ENCODE peak calls at places on chromosomes 1 and 21, in seven cellular contexts. N, M, S, R, P, U and G are unnamed samples.

GRCh38 chr1:209609403-209610377 is 26.2 kb downstream of the CAMK1G start:
- DNase-seq in N (no peak), S (no peak), M (no peak), R (no peak), U (no peak), P (no peak), G (no peak)

GRCh38 chr1:87598429-87598828 is 269.7 kb downstream of the LMO4 start:
- DNase-seq in M (peak; percentile 26), U (no peak), R (no peak), S (no peak), P (no peak), N (no peak), G (peak; percentile 18)

GRCh38 chr1:6373961-6374720 is 19.4 kb downstream of the ACOT7 start:
- DNase-seq in P (no peak), R (no peak), S (no peak), M (no peak), N (no peak), U (no peak), G (no peak)

GRCh38 chr1:3903141-3904005 is 3.3 kb upstream of the C1orf174 start:
- DNase-seq in R (no peak), P (no peak), M (peak; percentile 19), N (peak; percentile 50), S (peak; percentile 4), U (no peak), G (peak; percentile 25)

GRCh38 chr21:43881283-43881682 is 16.3 kb downstream of the AGPAT3 start:
- DNase-seq in S (no peak), M (no peak), U (no peak), N (no peak), R (no peak), P (no peak), G (no peak)

GRCh38 chr1:215263636-215264035 is 181.1 kb downstream of the KCNK2 start:
- DNase-seq in U (no peak), S (no peak), M (no peak), P (no peak), R (no peak), N (no peak), G (no peak)

GRCh38 chr1:54850737-54851136 is 36.3 kb downstream of the DHCR24 start:
- DNase-seq in S (peak; percentile 93), U (peak; percentile 98), N (no peak), M (peak; percentile 86), R (no peak), P (peak; percentile 61), G (no peak)

GRCh38 chr1:202807926-202808757 is at the start of gene KDM5B:
- DNase-seq in P (peak; percentile 31), N (peak; percentile 90), R (no peak), S (peak; percentile 78), U (peak; percentile 49), M (peak; percentile 84), G (peak; percentile 59)

GRCh38 chr1:89607156-89607555 is 25.8 kb upstream of the LRRC8C start:
- DNase-seq in R (no peak), P (no peak), N (no peak), U (no peak), M (no peak), S (no peak), G (peak; percentile 62)

GRCh38 chr1:25541889-25542658 is 1.3 kb upstream of the LDLRAP1 start:
- DNase-seq in S (no peak), P (no peak), U (no peak), N (no peak), R (no peak), M (no peak), G (no peak)

GRCh38 chr21:20729376-20729775 is 268.8 kb upstream of the NCAM2 start:
- DNase-seq in N (no peak), S (peak; percentile 34), U (no peak), P (no peak), R (no peak), M (no peak), G (no peak)

GRCh38 chr1:16719571-16720402 is 20.5 kb upstream of the RNU1-4 start:
- DNase-seq in P (no peak), M (no peak), R (peak; percentile 87), N (peak; percentile 64), S (no peak), U (no peak), G (peak; percentile 42)

GRCh38 chr1:226688852-226689251 is 50.2 kb downstream of the ITPKB start:
- DNase-seq in N (no peak), S (no peak), R (no peak), P (no peak), M (no peak), U (no peak), G (no peak)

GRCh38 chr1:193019442-193020026 is 39.6 kb downstream of the UCHL5 start:
- DNase-seq in N (no peak), M (peak; percentile 61), S (peak; percentile 73), R (no peak), U (peak; percentile 40), P (peak; percentile 51), G (peak; percentile 49)

GRCh38 chr1:206839857-206840256 is 25.6 kb upstream of the IL20 start:
- DNase-seq in S (peak; percentile 46), M (no peak), R (no peak), P (peak; percentile 26), N (no peak), U (peak; percentile 56), G (no peak)

GRCh38 chr1:97190326-97190725 is 468.7 kb downstream of the PTBP2 start:
- DNase-seq in U (no peak), R (no peak), N (no peak), P (peak; percentile 15), M (no peak), S (peak; percentile 59), G (no peak)

GRCh38 chr21:23155281-23155680 is 2157.1 kb downstream of the NCAM2 start:
- DNase-seq in R (no peak), N (no peak), U (no peak), S (no peak), P (no peak), M (no peak), G (no peak)

GRCh38 chr21:23162213-23162946 is 2164.2 kb downstream of the NCAM2 start:
- DNase-seq in P (no peak), M (no peak), U (no peak), R (no peak), N (no peak), S (no peak), G (no peak)

GRCh38 chr21:23160914-23161313 is 2162.7 kb downstream of the NCAM2 start:
- DNase-seq in R (no peak), S (no peak), M (no peak), N (no peak), U (no peak), P (no peak), G (no peak)
- H3K4me3 ChIP-seq in R (no peak overlapping the region), S (no peak overlapping the region), M (no peak overlapping the region), N (no peak overlapping the region), U (no peak overlapping the region), P (no peak overlapping the region), G (no peak overlapping the region)

GRCh38 chr1:213989740-213990472 is 2.1 kb downstream of the PROX1 start:
- DNase-seq in S (no peak), U (no peak), N (no peak), R (no peak), P (no peak), M (no peak), G (no peak)
- H3K4me3 ChIP-seq in S (peak overlapping the region; percentile 64), U (no peak overlapping the region), N (peak overlapping the region; percentile 63), R (no peak overlapping the region), P (peak overlapping the region; percentile 76), M (no peak overlapping the region), G (no peak overlapping the region)

DNA sequence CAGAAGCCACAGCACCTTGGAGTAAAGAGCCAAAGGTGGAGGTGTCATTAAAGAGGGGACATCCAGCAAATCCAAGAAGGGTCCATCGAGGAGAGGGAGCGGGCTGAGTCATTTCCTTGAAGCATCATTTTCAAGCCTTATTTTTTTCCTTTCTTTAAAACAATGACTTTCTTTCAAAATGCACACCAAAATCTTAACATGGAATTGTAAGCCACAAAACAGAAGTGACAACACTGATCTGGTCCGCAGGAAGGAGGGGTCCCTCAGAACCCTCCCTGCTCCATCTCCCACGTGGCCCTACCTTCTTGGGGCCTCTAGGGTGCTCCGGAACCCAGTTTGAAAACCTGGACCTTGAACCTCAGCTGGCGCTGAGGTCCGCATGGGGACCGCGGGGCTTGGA is 14.8 kb downstream of the DHRS3 start:
- DNase-seq in M (no peak), S (no peak), U (no peak), P (no peak), R (no peak), N (no peak), G (no peak)
- H3K4me3 ChIP-seq in M (no peak overlapping the region), S (no peak overlapping the region), U (no peak overlapping the region), P (no peak overlapping the region), R (no peak overlapping the region), N (no peak overlapping the region), G (no peak overlapping the region)

GRCh38 chr1:79198841-79199240 is 192.3 kb upstream of the ADGRL4 start:
- DNase-seq in U (peak; percentile 25), S (peak; percentile 62), R (no peak), P (no peak), N (no peak), M (no peak), G (no peak)

GRCh38 chr1:79197421-79197820 is 190.9 kb upstream of the ADGRL4 start:
- DNase-seq in U (no peak), P (no peak), R (no peak), S (peak; percentile 25), N (no peak), M (peak; percentile 1), G (peak; percentile 8)

GRCh38 chr1:79190074-79190473 is 183.5 kb upstream of the ADGRL4 start:
- DNase-seq in M (no peak), U (no peak), S (peak; percentile 22), N (no peak), R (no peak), P (no peak), G (no peak)

GRCh38 chr1:79188371-79188770 is 181.8 kb upstream of the ADGRL4 start:
- DNase-seq in S (peak; percentile 59), N (no peak), R (no peak), U (no peak), P (no peak), M (peak; percentile 4), G (peak; percentile 8)

DNA sequence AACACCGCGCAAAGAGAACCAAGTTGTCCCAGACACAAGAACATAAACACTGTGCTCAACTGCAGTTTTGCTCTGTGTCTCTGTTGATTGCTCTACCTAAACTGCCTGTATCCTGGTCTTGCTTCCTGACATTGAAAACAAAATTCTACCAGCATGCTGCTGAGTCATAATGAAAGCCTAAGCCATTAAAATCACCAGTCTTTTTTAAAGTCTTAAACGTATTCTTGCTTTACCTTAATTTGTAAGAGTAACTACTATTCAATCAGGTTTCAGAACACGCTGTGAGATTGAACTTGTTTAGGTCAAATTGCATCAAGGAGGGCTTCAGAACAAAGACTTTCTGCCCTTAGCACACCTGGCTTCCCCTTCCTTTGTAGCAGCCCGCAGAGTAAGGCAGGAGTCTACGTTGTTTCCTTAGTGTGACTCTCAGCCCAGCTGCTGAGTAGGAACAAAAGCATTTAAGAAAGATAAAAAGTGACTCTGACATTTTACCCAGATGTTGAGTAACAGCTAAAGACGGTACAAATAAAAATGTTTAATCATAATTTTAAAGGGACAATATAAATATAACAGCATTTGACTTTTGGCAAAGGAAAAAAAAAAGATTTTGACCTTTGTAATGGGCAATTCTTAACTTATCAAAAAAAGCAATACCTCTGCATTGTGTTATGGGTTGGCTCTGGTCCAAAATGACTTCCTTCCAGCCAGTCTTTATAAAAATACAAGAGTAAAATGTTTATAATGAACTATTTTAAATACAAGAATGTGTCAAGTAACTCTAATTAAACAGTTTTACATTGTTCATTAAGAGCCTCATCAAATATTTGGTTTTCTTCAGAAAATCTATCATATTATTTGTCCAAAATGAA is 186.9 kb upstream of the ADGRL4 start:
- DNase-seq in N (no peak), P (no peak), R (no peak), U (peak; percentile 46), S (peak; percentile 75), M (no peak), G (peak; percentile 48)
- H3K4me3 ChIP-seq in N (no peak overlapping the region), P (no peak overlapping the region), R (no peak overlapping the region), U (no peak overlapping the region), S (no peak overlapping the region), M (no peak overlapping the region), G (no peak overlapping the region)